ENCODE peak calls at places on chromosomes 13 and 19, in eight cellular contexts. One of them, this sample, is unnamed. For H3K4me1 and H3K36me3, the result is how much of the 10 kb centered on the place peaks cover.

GRCh38 chr19:41402010-41402409 is 4.4 kb downstream of the BCKDHA start:
- DNase-seq in PC-9: no peak
- DNase-seq in sigmoid colon: no peak
- DNase-seq in tibial nerve: no peak
- DNase-seq in aorta: no peak
- DNase-seq in astrocyte: no peak
- DNase-seq in heart right ventricle: no peak
- DNase-seq in fibroblast of lung: no peak
- DNase-seq in this sample: no peak

GRCh38 chr19:7562646-7563393 is 27.3 kb downstream of the PNPLA6 start:
- DNase-seq in PC-9: no peak
- DNase-seq in sigmoid colon: no peak
- DNase-seq in tibial nerve: no peak
- DNase-seq in aorta: no peak
- DNase-seq in astrocyte: no peak
- DNase-seq in heart right ventricle: no peak
- DNase-seq in fibroblast of lung: no peak
- DNase-seq in this sample: no peak

GRCh38 chr13:92989301-92989700 is 237.3 kb upstream of the GPC6 start:
- DNase-seq in PC-9: no peak
- DNase-seq in sigmoid colon: no peak
- DNase-seq in tibial nerve: no peak
- DNase-seq in aorta: no peak
- DNase-seq in astrocyte: peak
- DNase-seq in heart right ventricle: no peak
- DNase-seq in fibroblast of lung: no peak
- DNase-seq in this sample: no peak

GRCh38 chr13:71866173-71867091 is 572 bp downstream of the DACH1 start:
- DNase-seq in PC-9: peak
- DNase-seq in sigmoid colon: no peak
- DNase-seq in tibial nerve: no peak
- DNase-seq in aorta: no peak
- DNase-seq in astrocyte: no peak
- DNase-seq in heart right ventricle: peak
- DNase-seq in fibroblast of lung: peak
- DNase-seq in this sample: no peak

GRCh38 chr13:75357576-75358295 is 124.2 kb downstream of the TBC1D4 start:
- DNase-seq in PC-9: peak
- DNase-seq in sigmoid colon: no peak
- DNase-seq in tibial nerve: no peak
- DNase-seq in aorta: no peak
- DNase-seq in astrocyte: peak
- DNase-seq in heart right ventricle: no peak
- DNase-seq in fibroblast of lung: peak
- DNase-seq in this sample: peak

GRCh38 chr13:76307157-76307556 is 579.0 kb downstream of the KCTD12 start:
- DNase-seq in PC-9: no peak
- DNase-seq in sigmoid colon: no peak
- DNase-seq in tibial nerve: no peak
- DNase-seq in aorta: no peak
- DNase-seq in astrocyte: peak
- DNase-seq in heart right ventricle: no peak
- DNase-seq in fibroblast of lung: peak
- DNase-seq in this sample: no peak

GRCh38 chr19:34226036-34226435 is 28.3 kb upstream of the GARRE1 start:
- DNase-seq in PC-9: no peak
- DNase-seq in sigmoid colon: no peak
- DNase-seq in tibial nerve: no peak
- DNase-seq in aorta: no peak
- DNase-seq in astrocyte: no peak
- DNase-seq in heart right ventricle: no peak
- DNase-seq in fibroblast of lung: no peak
- DNase-seq in this sample: no peak

GRCh38 chr19:32646556-32646955 is 28.4 kb downstream of the ANKRD27 start:
- DNase-seq in PC-9: no peak
- DNase-seq in sigmoid colon: no peak
- DNase-seq in tibial nerve: no peak
- DNase-seq in aorta: no peak
- DNase-seq in astrocyte: no peak
- DNase-seq in heart right ventricle: no peak
- DNase-seq in fibroblast of lung: no peak
- DNase-seq in this sample: no peak

GRCh38 chr13:29908411-29908810 is 58.0 kb upstream of the UBL3 start:
- DNase-seq in PC-9: no peak
- DNase-seq in sigmoid colon: no peak
- DNase-seq in tibial nerve: peak
- DNase-seq in aorta: no peak
- DNase-seq in astrocyte: peak
- DNase-seq in heart right ventricle: peak
- DNase-seq in fibroblast of lung: peak
- DNase-seq in this sample: no peak

GRCh38 chr13:94435604-94436226 is 43.8 kb downstream of the DCT start:
- DNase-seq in PC-9: no peak
- DNase-seq in sigmoid colon: no peak
- DNase-seq in tibial nerve: no peak
- DNase-seq in aorta: no peak
- DNase-seq in astrocyte: peak
- DNase-seq in heart right ventricle: no peak
- DNase-seq in fibroblast of lung: peak
- DNase-seq in this sample: no peak

DNA sequence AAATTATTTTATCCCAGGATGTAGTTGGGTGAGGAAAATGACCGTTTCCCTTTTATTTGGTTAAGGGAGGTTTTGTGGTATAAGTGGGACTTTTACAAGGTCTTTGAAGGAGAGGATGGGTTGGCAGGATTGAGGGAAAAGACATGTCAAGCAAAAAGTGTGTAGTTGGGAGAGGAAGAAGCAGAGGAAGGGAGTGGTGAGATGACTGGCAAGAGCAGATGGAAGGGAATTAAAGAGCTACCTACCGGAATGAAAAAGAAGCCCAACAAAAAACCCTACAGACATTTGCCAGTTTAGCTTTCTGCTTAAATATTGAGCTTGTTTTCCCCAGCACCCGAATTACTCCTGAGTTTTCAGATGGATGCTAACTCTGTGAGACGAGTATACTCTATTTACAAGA is 19.6 kb downstream of the FRY start:
- DNase-seq in PC-9: no peak
- DNase-seq in sigmoid colon: no peak
- DNase-seq in tibial nerve: no peak
- DNase-seq in aorta: no peak
- DNase-seq in astrocyte: no peak
- DNase-seq in heart right ventricle: no peak
- DNase-seq in fibroblast of lung: no peak
- DNase-seq in this sample: no peak
- H3K4me1 ChIP-seq in PC-9: under half
- H3K4me1 ChIP-seq in sigmoid colon: under half
- H3K4me1 ChIP-seq in tibial nerve: under half
- H3K4me1 ChIP-seq in aorta: under half
- H3K4me1 ChIP-seq in astrocyte: under half
- H3K4me1 ChIP-seq in heart right ventricle: under half
- H3K4me1 ChIP-seq in fibroblast of lung: under half
- H3K4me1 ChIP-seq in this sample: under half

DNA sequence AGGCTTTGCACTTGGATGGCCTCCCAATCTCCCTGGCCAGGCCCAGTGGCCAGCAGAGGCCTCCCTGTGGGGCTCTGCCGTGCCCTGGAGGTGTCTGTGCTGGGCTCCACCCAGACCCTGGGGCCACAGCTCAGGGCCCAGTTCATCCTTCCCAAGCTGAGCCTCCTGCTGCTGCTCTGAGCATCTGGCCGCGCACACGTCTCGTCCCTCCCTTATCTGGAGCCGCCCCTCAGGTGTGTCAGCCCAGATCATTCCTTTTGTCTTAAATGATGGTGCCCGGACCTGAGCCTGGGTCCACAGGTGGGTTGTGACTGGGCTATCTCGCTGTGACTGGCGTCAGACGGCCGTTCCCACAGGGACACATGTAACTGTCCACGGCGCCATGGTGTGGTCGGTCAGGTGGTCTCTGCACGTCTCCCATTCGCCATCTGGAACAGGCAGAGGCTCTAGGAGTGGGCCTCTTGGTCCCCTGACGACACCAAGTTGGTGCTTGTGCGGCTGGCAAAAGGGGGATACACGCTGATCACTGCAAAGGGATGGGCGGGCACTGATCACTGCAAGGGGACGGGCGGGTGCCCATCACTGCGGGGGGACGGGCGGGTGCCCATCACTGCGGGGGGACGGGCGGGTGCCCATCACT is 14.3 kb upstream of the ZNF554 start:
- DNase-seq in PC-9: no peak
- DNase-seq in sigmoid colon: no peak
- DNase-seq in tibial nerve: no peak
- DNase-seq in aorta: no peak
- DNase-seq in astrocyte: no peak
- DNase-seq in heart right ventricle: no peak
- DNase-seq in fibroblast of lung: no peak
- DNase-seq in this sample: no peak
- H3K36me3 ChIP-seq in PC-9: under half
- H3K36me3 ChIP-seq in sigmoid colon: under half
- H3K36me3 ChIP-seq in tibial nerve: under half
- H3K36me3 ChIP-seq in aorta: under half
- H3K36me3 ChIP-seq in astrocyte: under half
- H3K36me3 ChIP-seq in heart right ventricle: under half
- H3K36me3 ChIP-seq in fibroblast of lung: under half
- H3K36me3 ChIP-seq in this sample: under half

GRCh38 chr19:15276620-15277019 is 44.4 kb upstream of the EPHX3 start:
- DNase-seq in PC-9: no peak
- DNase-seq in sigmoid colon: no peak
- DNase-seq in tibial nerve: no peak
- DNase-seq in aorta: no peak
- DNase-seq in astrocyte: no peak
- DNase-seq in heart right ventricle: no peak
- DNase-seq in fibroblast of lung: no peak
- DNase-seq in this sample: no peak
- H3K4me1 ChIP-seq in PC-9: under half
- H3K4me1 ChIP-seq in sigmoid colon: half or more
- H3K4me1 ChIP-seq in tibial nerve: half or more
- H3K4me1 ChIP-seq in aorta: under half
- H3K4me1 ChIP-seq in astrocyte: under half
- H3K4me1 ChIP-seq in heart right ventricle: half or more
- H3K4me1 ChIP-seq in fibroblast of lung: under half
- H3K4me1 ChIP-seq in this sample: half or more

DNA sequence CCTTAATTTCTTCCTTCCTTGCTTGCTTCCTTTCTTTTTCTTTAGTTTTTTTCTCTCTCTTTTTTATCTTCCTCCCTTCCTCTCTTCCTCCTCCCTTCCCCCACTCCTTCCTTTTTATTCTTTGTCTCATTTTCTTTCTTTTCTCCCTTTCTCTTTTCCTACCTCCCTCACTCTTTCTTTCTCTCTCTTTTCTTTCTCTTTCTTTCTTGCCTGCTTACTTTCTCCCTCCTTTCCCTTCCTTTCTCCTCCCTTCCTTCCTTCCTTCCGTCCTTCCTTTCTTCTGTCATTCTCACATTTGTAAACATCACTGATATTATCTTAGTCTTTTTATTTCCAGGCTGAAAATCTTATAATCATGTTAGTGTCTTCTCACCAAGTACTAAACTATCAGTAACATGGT is 38.8 kb downstream of the SLITRK5 start:
- DNase-seq in PC-9: no peak
- DNase-seq in sigmoid colon: no peak
- DNase-seq in tibial nerve: no peak
- DNase-seq in aorta: no peak
- DNase-seq in astrocyte: no peak
- DNase-seq in heart right ventricle: no peak
- DNase-seq in fibroblast of lung: no peak
- DNase-seq in this sample: no peak
- H3K36me3 ChIP-seq in PC-9: under half
- H3K36me3 ChIP-seq in sigmoid colon: under half
- H3K36me3 ChIP-seq in tibial nerve: under half
- H3K36me3 ChIP-seq in aorta: under half
- H3K36me3 ChIP-seq in astrocyte: under half
- H3K36me3 ChIP-seq in heart right ventricle: under half
- H3K36me3 ChIP-seq in fibroblast of lung: under half
- H3K36me3 ChIP-seq in this sample: under half

DNA sequence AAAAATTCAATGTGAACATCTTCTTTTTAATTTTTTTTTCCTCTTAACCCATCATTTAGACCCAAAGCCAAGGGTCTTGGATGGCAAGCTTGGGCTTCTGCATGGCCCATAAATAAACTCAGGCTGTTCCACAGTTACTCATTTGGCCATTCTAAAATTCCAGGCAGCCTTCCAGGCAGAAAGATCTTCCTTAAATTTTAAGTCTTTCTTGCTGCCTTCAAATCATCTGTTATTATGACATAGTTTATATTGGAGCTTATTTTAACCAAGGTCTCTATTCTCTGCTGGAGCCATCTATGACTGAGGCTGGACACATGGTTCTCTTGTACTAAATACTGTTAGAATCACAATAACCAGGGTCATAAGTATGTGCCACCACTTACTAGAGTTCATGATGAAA is 317.3 kb upstream of the MAB21L1 start:
- DNase-seq in PC-9: no peak
- DNase-seq in sigmoid colon: no peak
- DNase-seq in tibial nerve: no peak
- DNase-seq in aorta: no peak
- DNase-seq in astrocyte: no peak
- DNase-seq in heart right ventricle: no peak
- DNase-seq in fibroblast of lung: peak
- DNase-seq in this sample: no peak
- H3K4me1 ChIP-seq in PC-9: under half
- H3K4me1 ChIP-seq in sigmoid colon: half or more
- H3K4me1 ChIP-seq in tibial nerve: under half
- H3K4me1 ChIP-seq in aorta: under half
- H3K4me1 ChIP-seq in astrocyte: under half
- H3K4me1 ChIP-seq in heart right ventricle: under half
- H3K4me1 ChIP-seq in fibroblast of lung: under half
- H3K4me1 ChIP-seq in this sample: under half

GRCh38 chr13:37026778-37027177 is 26.2 kb downstream of the EXOSC8 start:
- DNase-seq in PC-9: no peak
- DNase-seq in sigmoid colon: no peak
- DNase-seq in tibial nerve: no peak
- DNase-seq in aorta: no peak
- DNase-seq in astrocyte: no peak
- DNase-seq in heart right ventricle: no peak
- DNase-seq in fibroblast of lung: no peak
- DNase-seq in this sample: no peak

GRCh38 chr13:37027639-37028038 is 27.1 kb downstream of the EXOSC8 start:
- DNase-seq in PC-9: no peak
- DNase-seq in sigmoid colon: no peak
- DNase-seq in tibial nerve: no peak
- DNase-seq in aorta: no peak
- DNase-seq in astrocyte: no peak
- DNase-seq in heart right ventricle: no peak
- DNase-seq in fibroblast of lung: no peak
- DNase-seq in this sample: no peak

GRCh38 chr13:37023871-37024270 is 23.3 kb downstream of the EXOSC8 start:
- DNase-seq in PC-9: no peak
- DNase-seq in sigmoid colon: no peak
- DNase-seq in tibial nerve: no peak
- DNase-seq in aorta: no peak
- DNase-seq in astrocyte: peak
- DNase-seq in heart right ventricle: no peak
- DNase-seq in fibroblast of lung: peak
- DNase-seq in this sample: no peak

DNA sequence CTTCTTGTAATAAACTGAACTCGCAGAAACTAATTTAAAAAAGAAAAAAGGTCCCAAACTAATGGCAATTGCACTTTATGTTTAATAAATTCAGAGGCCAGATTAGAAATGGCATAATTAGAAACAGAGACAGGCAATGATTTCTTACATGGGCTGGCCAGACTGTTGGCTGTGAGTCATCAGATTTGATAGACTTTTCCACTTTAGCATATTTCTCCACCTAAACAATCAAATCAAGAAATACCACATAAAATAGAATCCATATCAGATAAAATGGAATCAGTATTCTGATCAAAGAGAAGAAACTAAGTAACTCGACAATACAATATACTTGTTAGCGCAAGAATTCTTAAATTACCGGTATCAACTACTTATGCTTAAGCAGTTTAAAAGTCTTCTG is 29.0 kb downstream of the EXOSC8 start:
- DNase-seq in PC-9: no peak
- DNase-seq in sigmoid colon: no peak
- DNase-seq in tibial nerve: no peak
- DNase-seq in aorta: no peak
- DNase-seq in astrocyte: peak
- DNase-seq in heart right ventricle: no peak
- DNase-seq in fibroblast of lung: peak
- DNase-seq in this sample: no peak
- H3K36me3 ChIP-seq in PC-9: under half
- H3K36me3 ChIP-seq in sigmoid colon: under half
- H3K36me3 ChIP-seq in tibial nerve: under half
- H3K36me3 ChIP-seq in aorta: under half
- H3K36me3 ChIP-seq in astrocyte: half or more
- H3K36me3 ChIP-seq in heart right ventricle: half or more
- H3K36me3 ChIP-seq in fibroblast of lung: under half
- H3K36me3 ChIP-seq in this sample: under half

This sample was measured in CD8-positive, alpha-beta memory T cell.